ENCODE peak calls at places on chromosomes 1 and 21, in five cellular contexts. U is NCI-H1092 treated with DMSO at 0.1 percent for 48 hours; A is stimulated activated naive CD8-positive, alpha-beta T cell treated with anti-CD3 and anti-CD28 coated beads, Interleukin-15, Interleukin-2, amounts not matched to agents 100 U/mL and 50 U/mL, for 24 hours; G is T-cell; W is activated CD4-positive, alpha-beta T cell treated with anti-CD3 and anti-CD28 coated beads, Interleukin-2, amount 10 ng/mL, durations not matched to agents 7 days and 5 days. H is an unnamed sample.

GRCh38 chr1:113930499-113931161 is 1.5 kb downstream of the HIPK1 start:
- DNase-seq in G (peak), W (peak), U (no peak), A (peak), H (peak)

GRCh38 chr21:25036775-25037174 is 570.5 kb downstream of the MRPL39 start:
- DNase-seq in A (no peak), W (no peak), G (no peak), U (no peak), H (no peak)

GRCh38 chr1:21939650-21940374 is 2.7 kb upstream of the HSPG2 start:
- DNase-seq in A (no peak), G (no peak), U (no peak), W (no peak), H (no peak)

GRCh38 chr1:19664453-19665043 is at the start of gene HTR6:
- DNase-seq in W (peak), U (no peak), G (no peak), A (peak), H (no peak)

GRCh38 chr1:217315346-217315745 is 315.5 kb downstream of the GPATCH2 start:
- DNase-seq in U (no peak), A (no peak), G (no peak), W (no peak), H (no peak)

GRCh38 chr1:32636793-32637561 is 13.4 kb downstream of the ZBTB8OS start:
- DNase-seq in W (no peak), U (no peak), A (no peak), G (no peak), H (no peak)

GRCh38 chr1:112337028-112337531 is 58.9 kb upstream of the CTTNBP2NL start:
- DNase-seq in G (no peak), U (peak), W (peak), A (peak), H (peak)

GRCh38 chr1:15406911-15407559 is 2.7 kb upstream of the EFHD2 start:
- DNase-seq in A (no peak), G (no peak), U (no peak), W (no peak), H (no peak)